ENCODE peak calls at places on chromosomes 4 and X, in seven cellular contexts. G is IMR-90, J is mesenchymal stem cell, M is mesendoderm, R is neuronal stem cell, Z is H1, L is trophoblast cell. U is an unnamed sample.

GRCh38 chrX:151789179-151789800 is 54.7 kb downstream of the CNGA2 start:
- DNase-seq in G (peak), M (no peak), J (no peak), L (no peak), R (no peak), Z (no peak), U (no peak)

GRCh38 chr4:156763511-156763910 is 208.1 kb downstream of the PDGFC start:
- DNase-seq in J (no peak), G (peak), M (no peak), R (no peak), Z (no peak), L (no peak), U (no peak)

GRCh38 chrX:34877451-34877850 is 65.1 kb upstream of the FAM47B start:
- DNase-seq in Z (no peak), M (no peak), L (no peak), J (peak), R (no peak), G (peak), U (no peak)

GRCh38 chr4:126718161-126718560 is 914.6 kb upstream of the INTU start:
- DNase-seq in J (no peak), L (no peak), G (peak), M (no peak), R (no peak), Z (no peak), U (no peak)

GRCh38 chrX:130108647-130109428 is 1.5 kb downstream of the ELF4 start:
- DNase-seq in L (no peak), G (no peak), Z (no peak), R (no peak), J (no peak), M (peak), U (no peak)

GRCh38 chr4:184170996-184171395 is 46.7 kb downstream of the ENPP6 start:
- DNase-seq in J (peak), G (peak), M (peak), Z (no peak), L (no peak), R (no peak), U (peak)

GRCh38 chr4:120517966-120518365 is 404.6 kb downstream of the PRDM5 start:
- DNase-seq in L (peak), Z (no peak), R (no peak), M (peak), J (peak), G (peak), U (peak)

GRCh38 chr4:2805712-2806391 is 13.0 kb downstream of the SH3BP2 start:
- DNase-seq in R (no peak), M (no peak), G (no peak), J (no peak), Z (no peak), L (no peak), U (no peak)

GRCh38 chr4:130044788-130045531 is 949.0 kb downstream of the C4orf33 start:
- DNase-seq in R (no peak), G (no peak), M (no peak), L (no peak), Z (no peak), J (no peak), U (no peak)

GRCh38 chrX:22389544-22390243 is 117.0 kb downstream of the CBLL2 start:
- DNase-seq in Z (no peak), J (peak), L (no peak), G (peak), R (no peak), M (peak), U (no peak)

GRCh38 chrX:96729868-96730643 is 45.4 kb downstream of the DIAPH2 start:
- DNase-seq in Z (no peak), R (no peak), M (peak), G (no peak), L (no peak), J (no peak), U (no peak)

DNA sequence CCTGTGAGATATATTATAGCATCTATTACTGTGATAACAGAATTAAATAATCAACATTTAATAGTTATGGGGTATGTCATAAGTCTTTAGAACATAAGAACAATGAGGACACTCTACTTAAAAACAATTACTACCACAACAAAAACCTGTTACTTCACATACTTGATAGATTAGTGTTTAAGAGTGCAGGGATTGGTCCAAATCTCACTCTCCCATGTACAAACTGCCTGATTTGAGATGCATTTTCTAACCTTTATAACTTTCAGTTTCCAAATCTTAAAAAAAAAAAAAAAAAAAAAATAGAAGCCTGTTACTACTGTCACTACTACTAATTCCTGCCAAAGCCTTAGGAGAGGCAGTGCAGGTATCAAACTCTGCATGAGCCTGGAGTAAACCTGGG is 5.6 kb downstream of the PCDH18 start:
- DNase-seq in G (no peak), M (no peak), Z (no peak), L (no peak), J (no peak), R (no peak), U (no peak)
- H2AK5ac ChIP-seq in G (no peak), M (no peak), Z (no peak), L (no peak), J (no peak), R (no peak), U (no peak)

DNA sequence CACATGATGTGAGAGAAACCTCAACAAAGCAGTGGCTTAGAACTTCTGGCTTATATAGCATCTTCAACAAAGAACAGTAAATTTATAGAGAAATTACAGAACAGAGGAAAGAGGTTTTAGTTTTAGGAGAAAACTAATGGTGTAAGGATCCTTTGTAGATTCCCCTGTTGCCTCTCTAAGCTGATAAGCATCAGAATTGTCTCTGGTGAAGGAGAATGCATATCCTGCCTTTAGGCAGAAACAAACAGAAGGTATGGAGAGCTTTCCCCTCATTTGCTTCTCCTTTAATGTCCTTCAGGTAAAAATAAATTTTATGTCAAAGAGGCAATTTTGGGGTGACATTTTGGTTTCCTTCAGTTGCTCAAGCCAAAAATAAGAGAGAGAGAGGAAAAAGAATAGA is 625.9 kb downstream of the CCSER1 start:
- DNase-seq in J (no peak), G (no peak), L (no peak), Z (no peak), R (no peak), M (peak), U (no peak)
- H2AK5ac ChIP-seq in J (no peak), G (no peak), L (no peak), Z (no peak), R (no peak), M (no peak), U (no peak)

GRCh38 chr4:77804471-77804870 is 14.7 kb downstream of the CNOT6L start:
- DNase-seq in L (no peak), M (no peak), Z (no peak), G (peak), J (no peak), R (no peak), U (no peak)
- H2AK5ac ChIP-seq in L (no peak), M (no peak), Z (no peak), G (no peak), J (no peak), R (no peak), U (no peak)

GRCh38 chr4:145436114-145436513 is 45.5 kb upstream of the SMAD1 start:
- DNase-seq in M (no peak), R (no peak), L (no peak), J (no peak), G (no peak), Z (no peak), U (no peak)
- H2AK5ac ChIP-seq in M (no peak), R (no peak), L (no peak), J (no peak), G (no peak), Z (no peak), U (no peak)

GRCh38 chr4:185361872-185362271 is 33.9 kb downstream of the LRP2BP start:
- DNase-seq in R (no peak), G (no peak), J (no peak), Z (no peak), M (no peak), L (no peak), U (no peak)
- H2AK5ac ChIP-seq in R (no peak), G (no peak), J (no peak), Z (no peak), M (no peak), L (no peak), U (no peak)